ENCODE peak calls at places on chromosomes 4 and X, in six cellular contexts. P, U, F, M, I and W are unnamed samples.

GRCh38 chr4:10727140-10727880 is 42.7 kb upstream of the CLNK start:
- DNase-seq in P (no peak), U (no peak), F (no peak), M (no peak), I (no peak), W (no peak)

GRCh38 chr4:35993606-35994005 is 250.7 kb downstream of the ARAP2 start:
- DNase-seq in P (no peak), U (no peak), F (no peak), M (no peak), I (no peak), W (no peak)

GRCh38 chr4:97072666-97073065 is 1070.6 kb downstream of the STPG2 start:
- DNase-seq in P (no peak), U (no peak), F (no peak), M (no peak), I (no peak), W (no peak)

GRCh38 chr4:3399277-3400194 is 42.2 kb upstream of the HGFAC start:
- DNase-seq in P (no peak), U (no peak), F (no peak), M (no peak), I (peak; percentile 28), W (no peak)

GRCh38 chr4:153514001-153514526 is 47.9 kb downstream of the TMEM131L start:
- DNase-seq in P (no peak), U (no peak), F (peak; percentile 57), M (no peak), I (no peak), W (no peak)

GRCh38 chrX:19684265-19684664 is 169.0 kb upstream of the MAP3K15 start:
- DNase-seq in P (no peak), U (no peak), F (no peak), M (no peak), I (no peak), W (no peak)

GRCh38 chr4:162131256-162131655 is 32.5 kb downstream of the FSTL5 start:
- DNase-seq in P (no peak), U (no peak), F (no peak), M (no peak), I (no peak), W (no peak)

GRCh38 chrX:9356846-9357245 is 108.0 kb upstream of the TBL1X start:
- DNase-seq in P (no peak), U (no peak), F (no peak), M (no peak), I (no peak), W (no peak)

GRCh38 chrX:21905209-21905735 is 35.2 kb upstream of the SMS start:
- DNase-seq in P (no peak), U (no peak), F (no peak), M (no peak), I (no peak), W (no peak)

GRCh38 chr4:5609265-5610007 is 98.9 kb downstream of the EVC2 start:
- DNase-seq in P (no peak), U (no peak), F (no peak), M (no peak), I (no peak), W (no peak)

GRCh38 chrX:42075032-42075431 is 151.7 kb upstream of the CASK start:
- DNase-seq in P (no peak), U (no peak), F (no peak), M (no peak), I (no peak), W (no peak)

GRCh38 chr4:153933851-153934688 is 145.2 kb upstream of the SFRP2 start:
- DNase-seq in P (no peak), U (no peak), F (peak; percentile 6), M (no peak), I (peak; percentile 80), W (no peak)

GRCh38 chrX:74015379-74016019 is 288.5 kb upstream of the ZCCHC13 start:
- DNase-seq in P (no peak), U (peak; percentile 84), F (peak; percentile 79), M (peak; percentile 41), I (peak; percentile 77), W (no peak)

GRCh38 chr4:115187136-115187535 is 73.7 kb upstream of the NDST4 start:
- DNase-seq in P (no peak), U (no peak), F (no peak), M (no peak), I (no peak), W (no peak)

GRCh38 chr4:122309988-122310626 is 68.7 kb upstream of the ADAD1 start:
- DNase-seq in P (no peak), U (no peak), F (peak; percentile 27), M (no peak), I (no peak), W (no peak)
- TF ChIP-seq CTCF in P (peak; percentile 86), U (peak; percentile 67), F (peak; percentile 54), M (peak; percentile 50), I (no peak), W (peak; percentile 25)

GRCh38 chr4:7968262-7968896 is 28.7 kb upstream of the AFAP1 start:
- DNase-seq in P (no peak), U (no peak), F (no peak), M (no peak), I (no peak), W (no peak)

GRCh38 chr4:7971159-7971631 is 31.5 kb upstream of the AFAP1 start:
- DNase-seq in P (no peak), U (no peak), F (no peak), M (no peak), I (no peak), W (peak; percentile 53)

GRCh38 chr4:7967501-7968261 is 28.0 kb upstream of the AFAP1 start:
- DNase-seq in P (no peak), U (no peak), F (peak; percentile 57), M (no peak), I (no peak), W (no peak)

GRCh38 chr4:7971881-7972500 is 32.3 kb upstream of the AFAP1 start:
- DNase-seq in P (no peak), U (no peak), F (no peak), M (no peak), I (no peak), W (peak; percentile 48)

GRCh38 chr4:7970031-7970946 is 30.6 kb upstream of the AFAP1 start:
- DNase-seq in P (no peak), U (peak; percentile 79), F (peak; percentile 75), M (peak; percentile 26), I (no peak), W (peak; percentile 75)
- TF ChIP-seq CTCF in P (no peak), U (no peak), F (peak; percentile 10), M (no peak), I (no peak), W (no peak)

DNA sequence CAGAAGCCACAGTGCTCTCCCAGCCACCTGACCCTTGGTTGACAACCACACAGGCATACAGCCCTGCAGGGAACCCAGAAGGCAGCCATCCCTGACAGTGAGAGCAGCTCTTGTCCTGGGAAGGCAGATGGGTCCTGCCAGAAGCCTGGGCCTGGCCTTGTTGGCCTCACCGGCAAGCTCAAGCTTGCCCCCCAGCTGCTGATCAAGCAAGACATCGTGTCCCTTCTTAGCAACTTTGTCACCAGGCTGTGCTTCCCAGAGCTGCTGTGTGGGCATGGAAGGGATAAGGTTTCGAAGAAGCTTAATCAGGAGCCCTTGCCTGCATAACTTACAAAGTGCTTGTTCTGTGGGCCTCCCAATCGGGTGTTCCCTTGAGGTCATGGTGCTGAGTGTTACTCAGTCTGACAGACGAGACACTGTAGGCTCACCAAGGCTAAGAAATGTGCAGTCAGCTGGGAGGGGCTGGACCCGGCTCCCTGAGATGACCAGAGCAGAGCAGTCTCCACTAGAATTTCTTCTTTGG is 6.8 kb upstream of the ABLIM2 start:
- DNase-seq in P (no peak), U (no peak), F (no peak), M (no peak), I (no peak), W (no peak)
- TF ChIP-seq CTCF in P (no peak), U (no peak), F (no peak), M (no peak), I (no peak), W (no peak)

GRCh38 chrX:77820328-77820727 is 34.3 kb upstream of the ATRX start:
- DNase-seq in P (no peak), U (no peak), F (no peak), M (no peak), I (no peak), W (no peak)
- TF ChIP-seq CTCF in P (no peak), U (no peak), F (no peak), M (no peak), I (no peak), W (no peak)

GRCh38 chrX:11531226-11531625 is 134.5 kb downstream of the ARHGAP6 start:
- DNase-seq in P (no peak), U (peak; percentile 16), F (peak; percentile 43), M (no peak), I (no peak), W (no peak)
- TF ChIP-seq CTCF in P (peak; percentile 80), U (peak; percentile 47), F (peak; percentile 33), M (peak; percentile 30), I (peak; percentile 6), W (no peak)

DNA sequence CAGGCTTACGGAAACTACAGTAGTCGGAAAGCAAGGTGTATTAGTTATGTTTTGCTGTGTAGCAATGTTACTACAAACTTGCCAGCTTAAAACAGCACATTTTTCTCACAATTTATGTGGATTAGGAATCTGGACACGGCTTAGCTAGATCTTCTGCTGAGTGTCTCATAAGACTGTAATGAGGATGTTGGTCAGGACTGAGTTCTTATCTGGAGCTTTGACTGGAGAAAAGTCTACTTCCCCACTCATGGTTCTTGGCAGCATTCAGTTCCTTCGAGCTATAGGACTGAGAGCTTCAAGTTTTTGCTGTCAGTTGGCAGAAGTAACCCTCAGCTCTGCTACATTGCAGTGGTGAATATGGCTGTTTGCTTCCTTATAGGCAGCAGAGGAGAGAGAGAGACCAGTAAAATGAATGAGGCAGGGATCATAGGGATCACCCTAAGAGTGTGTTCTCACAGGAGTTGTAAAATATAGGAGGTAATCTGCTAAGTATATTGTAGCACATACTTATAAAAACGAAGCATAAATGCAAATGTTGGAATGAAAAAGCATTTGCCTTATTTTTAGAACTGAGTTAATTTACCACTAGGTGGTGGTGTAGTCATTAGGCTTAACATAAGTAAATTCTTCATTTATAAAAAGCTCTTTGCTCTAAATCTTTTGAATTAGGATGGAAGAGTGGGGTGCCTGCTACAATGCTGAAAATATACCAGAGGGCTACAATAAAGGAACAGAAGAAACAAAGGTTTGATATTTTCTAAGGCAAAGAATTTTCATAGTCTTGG is 38.6 kb downstream of the ALG13 start:
- DNase-seq in P (no peak), U (peak; percentile 13), F (peak; percentile 10), M (no peak), I (no peak), W (no peak)
- TF ChIP-seq CTCF in P (peak; percentile 80), U (peak; percentile 56), F (peak; percentile 28), M (peak; percentile 14), I (no peak), W (no peak)

DNA sequence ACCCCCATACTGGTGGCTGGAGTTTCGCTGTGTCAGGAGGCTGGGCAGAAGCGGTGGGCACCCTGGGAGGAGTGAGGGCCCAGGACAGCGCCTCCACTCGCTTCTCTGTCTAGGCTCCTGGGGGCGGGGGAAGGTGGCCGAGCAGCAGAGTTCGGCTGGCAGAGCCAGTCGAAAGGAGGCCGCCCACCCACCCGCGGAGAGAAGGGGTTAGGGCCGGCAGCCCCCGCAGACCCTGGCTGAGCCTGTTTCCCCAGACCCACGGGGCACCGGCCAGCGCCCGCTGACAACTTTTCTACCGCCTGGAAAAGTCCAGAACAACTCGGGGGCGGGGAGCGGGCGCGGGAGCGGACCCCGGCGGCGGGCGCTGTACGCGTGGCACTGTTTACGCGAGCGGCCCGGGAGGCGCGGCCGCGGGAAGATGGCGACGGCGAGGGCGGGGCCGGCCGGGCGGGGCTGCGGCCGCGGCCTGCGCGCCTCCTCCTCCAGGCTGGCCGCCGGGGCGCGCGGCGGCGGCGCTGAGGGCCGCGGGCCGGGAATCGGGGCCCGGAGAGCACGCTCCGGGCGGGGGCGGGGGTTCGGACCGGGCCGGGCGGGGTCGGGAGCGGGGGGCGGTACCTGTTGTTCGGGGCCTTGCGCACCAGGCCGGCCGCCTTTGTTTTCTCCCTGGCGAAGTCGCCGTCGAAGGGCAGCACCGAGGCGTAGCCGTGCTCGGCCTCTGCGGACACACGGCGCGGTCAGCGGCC is 628 bp downstream of the MXD4 start:
- DNase-seq in P (peak; percentile 83), U (peak; percentile 83), F (peak; percentile 61), M (peak; percentile 24), I (peak; percentile 73), W (peak; percentile 87)
- TF ChIP-seq CTCF in P (no peak), U (no peak), F (no peak), M (no peak), I (no peak), W (no peak)